ENCODE peak calls at places on chromosomes 13 and 19, in ten cellular contexts. One of them, this sample, is unnamed.

GRCh38 chr19:45005787-45006186 is 4.5 kb downstream of the RELB start:
- DNase-seq in NCI-H1105: no peak
- DNase-seq in thoracic aorta: no peak
- DNase-seq in NCI-H446: no peak
- DNase-seq in SK-N-DZ: no peak
- DNase-seq in epithelial cell of esophagus: no peak
- DNase-seq in A549: no peak
- DNase-seq in CD4-positive, alpha-beta T cell: no peak
- DNase-seq in NCI-H1694 treated with DMSO at 0.1 percent for 48 hours: no peak
- DNase-seq in stimulated activated naive B cell treated with anti-CD40 and anti-IgM and Interleukin-4, amounts not matched to agents 10 μg/mL and 1 μg/mL and 100 μg/mL, for 72 hours: no peak
- DNase-seq in this sample: no peak

GRCh38 chr19:13181747-13182388 is 31.7 kb downstream of the IER2 start:
- DNase-seq in epithelial cell of esophagus: peak
- DNase-seq in NCI-H446: peak
- DNase-seq in stimulated activated naive B cell treated with anti-CD40 and anti-IgM and Interleukin-4, amounts not matched to agents 10 μg/mL and 1 μg/mL and 100 μg/mL, for 72 hours: peak
- DNase-seq in NCI-H1105: no peak
- DNase-seq in A549: no peak
- DNase-seq in NCI-H1694 treated with DMSO at 0.1 percent for 48 hours: peak
- DNase-seq in thoracic aorta: no peak
- DNase-seq in CD4-positive, alpha-beta T cell: no peak
- DNase-seq in SK-N-DZ: no peak
- DNase-seq in this sample: no peak

GRCh38 chr19:20482721-20483120 is 82.9 kb downstream of the ZNF737 start:
- DNase-seq in CD4-positive, alpha-beta T cell: peak
- DNase-seq in NCI-H446: no peak
- DNase-seq in epithelial cell of esophagus: no peak
- DNase-seq in thoracic aorta: no peak
- DNase-seq in stimulated activated naive B cell treated with anti-CD40 and anti-IgM and Interleukin-4, amounts not matched to agents 10 μg/mL and 1 μg/mL and 100 μg/mL, for 72 hours: no peak
- DNase-seq in A549: no peak
- DNase-seq in NCI-H1694 treated with DMSO at 0.1 percent for 48 hours: no peak
- DNase-seq in SK-N-DZ: no peak
- DNase-seq in NCI-H1105: no peak
- DNase-seq in this sample: no peak

GRCh38 chr19:11460207-11460606 is 20.6 kb downstream of the ELAVL3 start:
- DNase-seq in NCI-H1105: no peak
- DNase-seq in A549: no peak
- DNase-seq in SK-N-DZ: no peak
- DNase-seq in thoracic aorta: no peak
- DNase-seq in NCI-H1694 treated with DMSO at 0.1 percent for 48 hours: no peak
- DNase-seq in CD4-positive, alpha-beta T cell: no peak
- DNase-seq in stimulated activated naive B cell treated with anti-CD40 and anti-IgM and Interleukin-4, amounts not matched to agents 10 μg/mL and 1 μg/mL and 100 μg/mL, for 72 hours: no peak
- DNase-seq in epithelial cell of esophagus: no peak
- DNase-seq in NCI-H446: no peak
- DNase-seq in this sample: no peak

GRCh38 chr13:45180713-45181601 is 19.9 kb downstream of the KCTD4 start:
- DNase-seq in SK-N-DZ: no peak
- DNase-seq in thoracic aorta: no peak
- DNase-seq in CD4-positive, alpha-beta T cell: no peak
- DNase-seq in stimulated activated naive B cell treated with anti-CD40 and anti-IgM and Interleukin-4, amounts not matched to agents 10 μg/mL and 1 μg/mL and 100 μg/mL, for 72 hours: no peak
- DNase-seq in NCI-H1105: no peak
- DNase-seq in epithelial cell of esophagus: peak
- DNase-seq in NCI-H1694 treated with DMSO at 0.1 percent for 48 hours: no peak
- DNase-seq in A549: no peak
- DNase-seq in NCI-H446: no peak
- DNase-seq in this sample: no peak

GRCh38 chr19:13825489-13826475 is 30.5 kb downstream of the ZSWIM4 start:
- DNase-seq in NCI-H1105: no peak
- DNase-seq in CD4-positive, alpha-beta T cell: no peak
- DNase-seq in SK-N-DZ: peak
- DNase-seq in A549: no peak
- DNase-seq in NCI-H1694 treated with DMSO at 0.1 percent for 48 hours: no peak
- DNase-seq in stimulated activated naive B cell treated with anti-CD40 and anti-IgM and Interleukin-4, amounts not matched to agents 10 μg/mL and 1 μg/mL and 100 μg/mL, for 72 hours: no peak
- DNase-seq in epithelial cell of esophagus: peak
- DNase-seq in NCI-H446: peak
- DNase-seq in thoracic aorta: no peak
- DNase-seq in this sample: peak

GRCh38 chr19:40139533-40140287 is 49.0 kb upstream of the ZNF780A start:
- DNase-seq in thoracic aorta: no peak
- DNase-seq in NCI-H1694 treated with DMSO at 0.1 percent for 48 hours: peak
- DNase-seq in NCI-H446: peak
- DNase-seq in A549: peak
- DNase-seq in stimulated activated naive B cell treated with anti-CD40 and anti-IgM and Interleukin-4, amounts not matched to agents 10 μg/mL and 1 μg/mL and 100 μg/mL, for 72 hours: no peak
- DNase-seq in CD4-positive, alpha-beta T cell: no peak
- DNase-seq in SK-N-DZ: peak
- DNase-seq in NCI-H1105: peak
- DNase-seq in epithelial cell of esophagus: peak
- DNase-seq in this sample: peak

GRCh38 chr13:113162783-113163685 is 4.6 kb downstream of the PROZ start:
- DNase-seq in SK-N-DZ: no peak
- DNase-seq in stimulated activated naive B cell treated with anti-CD40 and anti-IgM and Interleukin-4, amounts not matched to agents 10 μg/mL and 1 μg/mL and 100 μg/mL, for 72 hours: no peak
- DNase-seq in A549: no peak
- DNase-seq in NCI-H446: no peak
- DNase-seq in thoracic aorta: no peak
- DNase-seq in CD4-positive, alpha-beta T cell: no peak
- DNase-seq in NCI-H1694 treated with DMSO at 0.1 percent for 48 hours: no peak
- DNase-seq in epithelial cell of esophagus: no peak
- DNase-seq in NCI-H1105: no peak
- DNase-seq in this sample: peak

GRCh38 chr13:23748109-23748508 is 141.1 kb downstream of the MIPEP start:
- DNase-seq in NCI-H1694 treated with DMSO at 0.1 percent for 48 hours: no peak
- DNase-seq in A549: no peak
- DNase-seq in NCI-H446: no peak
- DNase-seq in epithelial cell of esophagus: no peak
- DNase-seq in CD4-positive, alpha-beta T cell: no peak
- DNase-seq in stimulated activated naive B cell treated with anti-CD40 and anti-IgM and Interleukin-4, amounts not matched to agents 10 μg/mL and 1 μg/mL and 100 μg/mL, for 72 hours: no peak
- DNase-seq in NCI-H1105: no peak
- DNase-seq in thoracic aorta: no peak
- DNase-seq in SK-N-DZ: no peak
- DNase-seq in this sample: no peak

GRCh38 chr13:91185294-91185863 is 162.1 kb upstream of the MIR17HG start:
- DNase-seq in A549: no peak
- DNase-seq in SK-N-DZ: peak
- DNase-seq in NCI-H446: peak
- DNase-seq in CD4-positive, alpha-beta T cell: no peak
- DNase-seq in thoracic aorta: no peak
- DNase-seq in NCI-H1105: no peak
- DNase-seq in NCI-H1694 treated with DMSO at 0.1 percent for 48 hours: no peak
- DNase-seq in epithelial cell of esophagus: peak
- DNase-seq in stimulated activated naive B cell treated with anti-CD40 and anti-IgM and Interleukin-4, amounts not matched to agents 10 μg/mL and 1 μg/mL and 100 μg/mL, for 72 hours: no peak
- DNase-seq in this sample: peak

GRCh38 chr19:48745208-48745995 is 1.3 kb downstream of the IZUMO1 start:
- DNase-seq in NCI-H446: peak
- DNase-seq in SK-N-DZ: peak
- DNase-seq in NCI-H1694 treated with DMSO at 0.1 percent for 48 hours: peak
- DNase-seq in stimulated activated naive B cell treated with anti-CD40 and anti-IgM and Interleukin-4, amounts not matched to agents 10 μg/mL and 1 μg/mL and 100 μg/mL, for 72 hours: no peak
- DNase-seq in thoracic aorta: no peak
- DNase-seq in A549: peak
- DNase-seq in epithelial cell of esophagus: peak
- DNase-seq in CD4-positive, alpha-beta T cell: peak
- DNase-seq in NCI-H1105: no peak
- DNase-seq in this sample: peak

GRCh38 chr13:31719214-31719613 is 20.1 kb upstream of the RXFP2 start:
- DNase-seq in NCI-H446: no peak
- DNase-seq in NCI-H1105: no peak
- DNase-seq in stimulated activated naive B cell treated with anti-CD40 and anti-IgM and Interleukin-4, amounts not matched to agents 10 μg/mL and 1 μg/mL and 100 μg/mL, for 72 hours: no peak
- DNase-seq in CD4-positive, alpha-beta T cell: no peak
- DNase-seq in epithelial cell of esophagus: no peak
- DNase-seq in A549: no peak
- DNase-seq in NCI-H1694 treated with DMSO at 0.1 percent for 48 hours: no peak
- DNase-seq in SK-N-DZ: no peak
- DNase-seq in thoracic aorta: no peak
- DNase-seq in this sample: no peak

GRCh38 chr13:51821666-51822065 is 17.7 kb upstream of the DHRS12 start:
- DNase-seq in stimulated activated naive B cell treated with anti-CD40 and anti-IgM and Interleukin-4, amounts not matched to agents 10 μg/mL and 1 μg/mL and 100 μg/mL, for 72 hours: no peak
- DNase-seq in epithelial cell of esophagus: no peak
- DNase-seq in CD4-positive, alpha-beta T cell: peak
- DNase-seq in A549: no peak
- DNase-seq in NCI-H446: no peak
- DNase-seq in NCI-H1694 treated with DMSO at 0.1 percent for 48 hours: no peak
- DNase-seq in SK-N-DZ: no peak
- DNase-seq in NCI-H1105: no peak
- DNase-seq in thoracic aorta: no peak
- DNase-seq in this sample: no peak

GRCh38 chr19:49421039-49421877 is 2.0 kb downstream of the PTH2 start:
- DNase-seq in NCI-H1105: peak
- DNase-seq in A549: no peak
- DNase-seq in NCI-H446: peak
- DNase-seq in CD4-positive, alpha-beta T cell: no peak
- DNase-seq in thoracic aorta: no peak
- DNase-seq in SK-N-DZ: peak
- DNase-seq in NCI-H1694 treated with DMSO at 0.1 percent for 48 hours: peak
- DNase-seq in stimulated activated naive B cell treated with anti-CD40 and anti-IgM and Interleukin-4, amounts not matched to agents 10 μg/mL and 1 μg/mL and 100 μg/mL, for 72 hours: no peak
- DNase-seq in epithelial cell of esophagus: peak
- DNase-seq in this sample: peak

GRCh38 chr13:75704194-75704941 is 68.2 kb downstream of the LMO7 start:
- DNase-seq in SK-N-DZ: no peak
- DNase-seq in epithelial cell of esophagus: peak
- DNase-seq in NCI-H1105: no peak
- DNase-seq in NCI-H446: no peak
- DNase-seq in thoracic aorta: no peak
- DNase-seq in CD4-positive, alpha-beta T cell: no peak
- DNase-seq in NCI-H1694 treated with DMSO at 0.1 percent for 48 hours: no peak
- DNase-seq in stimulated activated naive B cell treated with anti-CD40 and anti-IgM and Interleukin-4, amounts not matched to agents 10 μg/mL and 1 μg/mL and 100 μg/mL, for 72 hours: no peak
- DNase-seq in A549: no peak
- DNase-seq in this sample: no peak

GRCh38 chr13:73218181-73218580 is 159.4 kb downstream of the KLF5 start:
- DNase-seq in A549: no peak
- DNase-seq in NCI-H1694 treated with DMSO at 0.1 percent for 48 hours: no peak
- DNase-seq in thoracic aorta: no peak
- DNase-seq in NCI-H446: no peak
- DNase-seq in NCI-H1105: no peak
- DNase-seq in CD4-positive, alpha-beta T cell: no peak
- DNase-seq in stimulated activated naive B cell treated with anti-CD40 and anti-IgM and Interleukin-4, amounts not matched to agents 10 μg/mL and 1 μg/mL and 100 μg/mL, for 72 hours: no peak
- DNase-seq in epithelial cell of esophagus: no peak
- DNase-seq in SK-N-DZ: no peak
- DNase-seq in this sample: no peak

GRCh38 chr19:2820112-2820702 is 539 bp downstream of the ZNF554 start:
- DNase-seq in thoracic aorta: no peak
- DNase-seq in stimulated activated naive B cell treated with anti-CD40 and anti-IgM and Interleukin-4, amounts not matched to agents 10 μg/mL and 1 μg/mL and 100 μg/mL, for 72 hours: no peak
- DNase-seq in NCI-H1694 treated with DMSO at 0.1 percent for 48 hours: no peak
- DNase-seq in SK-N-DZ: peak
- DNase-seq in A549: no peak
- DNase-seq in CD4-positive, alpha-beta T cell: no peak
- DNase-seq in NCI-H1105: peak
- DNase-seq in NCI-H446: no peak
- DNase-seq in epithelial cell of esophagus: no peak
- DNase-seq in this sample: peak

GRCh38 chr13:45373116-45373606 is 32.2 kb upstream of the TPT1 start:
- DNase-seq in CD4-positive, alpha-beta T cell: no peak
- DNase-seq in A549: no peak
- DNase-seq in NCI-H1105: no peak
- DNase-seq in epithelial cell of esophagus: no peak
- DNase-seq in thoracic aorta: no peak
- DNase-seq in NCI-H1694 treated with DMSO at 0.1 percent for 48 hours: no peak
- DNase-seq in NCI-H446: no peak
- DNase-seq in stimulated activated naive B cell treated with anti-CD40 and anti-IgM and Interleukin-4, amounts not matched to agents 10 μg/mL and 1 μg/mL and 100 μg/mL, for 72 hours: no peak
- DNase-seq in SK-N-DZ: no peak
- DNase-seq in this sample: no peak

GRCh38 chr19:17952041-17952976 is 14.6 kb upstream of the KCNN1 start:
- DNase-seq in thoracic aorta: no peak
- DNase-seq in A549: no peak
- DNase-seq in NCI-H1694 treated with DMSO at 0.1 percent for 48 hours: no peak
- DNase-seq in NCI-H1105: no peak
- DNase-seq in stimulated activated naive B cell treated with anti-CD40 and anti-IgM and Interleukin-4, amounts not matched to agents 10 μg/mL and 1 μg/mL and 100 μg/mL, for 72 hours: no peak
- DNase-seq in SK-N-DZ: peak
- DNase-seq in epithelial cell of esophagus: no peak
- DNase-seq in NCI-H446: no peak
- DNase-seq in CD4-positive, alpha-beta T cell: no peak
- DNase-seq in this sample: no peak

GRCh38 chr13:114067381-114067885 is 65.0 kb downstream of the RASA3 start:
- DNase-seq in A549: no peak
- DNase-seq in CD4-positive, alpha-beta T cell: no peak
- DNase-seq in thoracic aorta: no peak
- DNase-seq in SK-N-DZ: no peak
- DNase-seq in NCI-H1105: no peak
- DNase-seq in stimulated activated naive B cell treated with anti-CD40 and anti-IgM and Interleukin-4, amounts not matched to agents 10 μg/mL and 1 μg/mL and 100 μg/mL, for 72 hours: peak
- DNase-seq in NCI-H1694 treated with DMSO at 0.1 percent for 48 hours: no peak
- DNase-seq in NCI-H446: no peak
- DNase-seq in epithelial cell of esophagus: peak
- DNase-seq in this sample: no peak

GRCh38 chr19:40279761-40280607 is 5.2 kb downstream of the AKT2 start:
- DNase-seq in stimulated activated naive B cell treated with anti-CD40 and anti-IgM and Interleukin-4, amounts not matched to agents 10 μg/mL and 1 μg/mL and 100 μg/mL, for 72 hours: peak
- DNase-seq in NCI-H446: no peak
- DNase-seq in A549: no peak
- DNase-seq in NCI-H1694 treated with DMSO at 0.1 percent for 48 hours: no peak
- DNase-seq in SK-N-DZ: no peak
- DNase-seq in thoracic aorta: no peak
- DNase-seq in epithelial cell of esophagus: no peak
- DNase-seq in NCI-H1105: no peak
- DNase-seq in CD4-positive, alpha-beta T cell: no peak
- DNase-seq in this sample: no peak

GRCh38 chr19:41816761-41817160 is 20.4 kb downstream of the CEACAM3 start:
- DNase-seq in NCI-H1105: no peak
- DNase-seq in NCI-H1694 treated with DMSO at 0.1 percent for 48 hours: no peak
- DNase-seq in epithelial cell of esophagus: no peak
- DNase-seq in stimulated activated naive B cell treated with anti-CD40 and anti-IgM and Interleukin-4, amounts not matched to agents 10 μg/mL and 1 μg/mL and 100 μg/mL, for 72 hours: no peak
- DNase-seq in CD4-positive, alpha-beta T cell: no peak
- DNase-seq in A549: no peak
- DNase-seq in thoracic aorta: no peak
- DNase-seq in SK-N-DZ: no peak
- DNase-seq in NCI-H446: no peak
- DNase-seq in this sample: no peak